ENCODE peak calls at places on chromosomes 3 and 15, in nine cellular contexts. One of them, this sample, is unnamed. For H3K36me3, the result is how much of the 10 kb centered on the place peaks cover.

GRCh38 chr15:61081028-61081322 is 148.1 kb downstream of the RORA start:
- DNase-seq in transverse colon: no peak
- DNase-seq in tibial nerve: no peak
- DNase-seq in ovary: no peak
- DNase-seq in stomach: no peak
- DNase-seq in upper lobe of left lung: no peak
- DNase-seq in sigmoid colon: no peak
- DNase-seq in SK-N-SH: no peak
- DNase-seq in suprapubic skin: no peak
- DNase-seq in this sample: no peak

GRCh38 chr15:72173401-72173800 is 24.2 kb downstream of the GRAMD2A start:
- DNase-seq in upper lobe of left lung: no peak
- DNase-seq in suprapubic skin: no peak
- DNase-seq in sigmoid colon: no peak
- DNase-seq in transverse colon: no peak
- DNase-seq in SK-N-SH: no peak
- DNase-seq in tibial nerve: no peak
- DNase-seq in ovary: no peak
- DNase-seq in stomach: no peak
- DNase-seq in this sample: peak

GRCh38 chr15:90000175-90000923 is 775 bp upstream of the ZNF710 start:
- DNase-seq in upper lobe of left lung: peak
- DNase-seq in ovary: peak
- DNase-seq in stomach: no peak
- DNase-seq in SK-N-SH: peak
- DNase-seq in transverse colon: peak
- DNase-seq in tibial nerve: no peak
- DNase-seq in suprapubic skin: no peak
- DNase-seq in sigmoid colon: peak
- DNase-seq in this sample: no peak

GRCh38 chr3:52685705-52686691 is at the start of the genes GNL3 and PBRM1:
- DNase-seq in suprapubic skin: peak
- DNase-seq in upper lobe of left lung: peak
- DNase-seq in tibial nerve: peak
- DNase-seq in SK-N-SH: peak
- DNase-seq in stomach: peak
- DNase-seq in transverse colon: peak
- DNase-seq in ovary: peak
- DNase-seq in sigmoid colon: peak
- DNase-seq in this sample: peak

GRCh38 chr3:76570436-76571057 is 469.4 kb upstream of the ROBO2 start:
- DNase-seq in tibial nerve: no peak
- DNase-seq in stomach: no peak
- DNase-seq in ovary: no peak
- DNase-seq in sigmoid colon: no peak
- DNase-seq in suprapubic skin: no peak
- DNase-seq in upper lobe of left lung: no peak
- DNase-seq in SK-N-SH: peak
- DNase-seq in transverse colon: no peak
- DNase-seq in this sample: no peak

GRCh38 chr15:68512578-68512977 is 66.2 kb upstream of the CORO2B start:
- DNase-seq in transverse colon: no peak
- DNase-seq in tibial nerve: no peak
- DNase-seq in SK-N-SH: no peak
- DNase-seq in suprapubic skin: peak
- DNase-seq in upper lobe of left lung: no peak
- DNase-seq in stomach: no peak
- DNase-seq in sigmoid colon: no peak
- DNase-seq in ovary: no peak
- DNase-seq in this sample: peak

GRCh38 chr3:94965867-94966471 is 903.1 kb downstream of the NSUN3 start:
- DNase-seq in stomach: no peak
- DNase-seq in sigmoid colon: no peak
- DNase-seq in upper lobe of left lung: no peak
- DNase-seq in ovary: no peak
- DNase-seq in suprapubic skin: no peak
- DNase-seq in SK-N-SH: no peak
- DNase-seq in tibial nerve: no peak
- DNase-seq in transverse colon: no peak
- DNase-seq in this sample: no peak

GRCh38 chr3:86624192-86624591 is 366.8 kb downstream of the VGLL3 start:
- DNase-seq in sigmoid colon: no peak
- DNase-seq in tibial nerve: no peak
- DNase-seq in transverse colon: no peak
- DNase-seq in upper lobe of left lung: no peak
- DNase-seq in SK-N-SH: no peak
- DNase-seq in ovary: no peak
- DNase-seq in suprapubic skin: no peak
- DNase-seq in stomach: no peak
- DNase-seq in this sample: no peak

GRCh38 chr15:64870350-64870749 is 28.6 kb downstream of the PLEKHO2 start:
- DNase-seq in tibial nerve: no peak
- DNase-seq in SK-N-SH: no peak
- DNase-seq in ovary: no peak
- DNase-seq in transverse colon: no peak
- DNase-seq in stomach: no peak
- DNase-seq in suprapubic skin: no peak
- DNase-seq in sigmoid colon: no peak
- DNase-seq in upper lobe of left lung: no peak
- DNase-seq in this sample: no peak

GRCh38 chr3:180036678-180037455 is at the start of gene PEX5L:
- DNase-seq in ovary: peak
- DNase-seq in stomach: peak
- DNase-seq in transverse colon: no peak
- DNase-seq in SK-N-SH: peak
- DNase-seq in sigmoid colon: no peak
- DNase-seq in tibial nerve: peak
- DNase-seq in upper lobe of left lung: peak
- DNase-seq in suprapubic skin: no peak
- DNase-seq in this sample: no peak

GRCh38 chr3:48702320-48702921 is 14.6 kb downstream of the IP6K2 start:
- DNase-seq in ovary: no peak
- DNase-seq in SK-N-SH: no peak
- DNase-seq in transverse colon: no peak
- DNase-seq in tibial nerve: no peak
- DNase-seq in upper lobe of left lung: no peak
- DNase-seq in suprapubic skin: no peak
- DNase-seq in sigmoid colon: no peak
- DNase-seq in stomach: no peak
- DNase-seq in this sample: no peak

DNA sequence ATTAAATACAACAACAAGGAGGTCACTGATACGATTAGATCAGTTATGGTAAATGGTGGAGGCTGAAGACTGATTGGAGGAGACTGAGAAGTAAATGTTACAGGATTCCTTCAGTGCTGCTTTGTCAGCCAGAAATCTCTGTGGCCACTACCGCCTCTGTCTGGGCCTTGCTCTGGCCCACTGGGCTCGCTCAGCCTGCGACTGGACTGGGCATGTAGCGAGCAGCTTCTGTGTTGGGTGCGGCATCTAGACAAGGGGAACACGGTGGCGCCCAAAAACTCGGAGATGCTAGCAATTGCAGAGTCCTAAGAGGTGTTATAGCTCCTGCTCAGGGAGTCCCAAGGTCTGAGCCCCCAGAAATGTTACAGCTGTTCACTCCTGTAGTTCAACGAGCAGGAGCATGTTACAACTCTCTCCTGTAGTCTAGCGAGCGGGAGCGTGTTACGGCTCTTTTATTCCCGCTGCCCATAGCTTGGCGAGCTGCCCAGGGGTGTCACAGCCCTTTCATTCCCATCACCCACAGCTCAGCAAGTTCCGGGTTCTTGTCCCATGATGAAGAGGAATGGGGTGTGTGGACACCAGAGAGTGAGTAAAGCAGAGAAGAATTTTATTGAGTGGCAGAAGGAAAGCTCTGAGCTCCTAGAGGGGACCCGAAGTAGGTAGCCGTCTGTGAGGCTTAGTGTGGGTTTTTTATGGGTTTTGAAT is 24.7 kb downstream of the SLC15A2 start:
- DNase-seq in ovary: no peak
- DNase-seq in suprapubic skin: no peak
- DNase-seq in tibial nerve: no peak
- DNase-seq in upper lobe of left lung: peak
- DNase-seq in transverse colon: no peak
- DNase-seq in stomach: no peak
- DNase-seq in SK-N-SH: no peak
- DNase-seq in sigmoid colon: no peak
- DNase-seq in this sample: no peak
- H3K36me3 ChIP-seq in ovary: under half
- H3K36me3 ChIP-seq in suprapubic skin: under half
- H3K36me3 ChIP-seq in tibial nerve: under half
- H3K36me3 ChIP-seq in upper lobe of left lung: under half
- H3K36me3 ChIP-seq in transverse colon: under half
- H3K36me3 ChIP-seq in stomach: under half
- H3K36me3 ChIP-seq in SK-N-SH: under half
- H3K36me3 ChIP-seq in sigmoid colon: under half
- H3K36me3 ChIP-seq in this sample: under half

GRCh38 chr3:74988095-74988494 is 373.6 kb upstream of the CNTN3 start:
- DNase-seq in transverse colon: no peak
- DNase-seq in upper lobe of left lung: no peak
- DNase-seq in tibial nerve: no peak
- DNase-seq in SK-N-SH: no peak
- DNase-seq in ovary: no peak
- DNase-seq in stomach: no peak
- DNase-seq in sigmoid colon: no peak
- DNase-seq in suprapubic skin: no peak
- DNase-seq in this sample: no peak

DNA sequence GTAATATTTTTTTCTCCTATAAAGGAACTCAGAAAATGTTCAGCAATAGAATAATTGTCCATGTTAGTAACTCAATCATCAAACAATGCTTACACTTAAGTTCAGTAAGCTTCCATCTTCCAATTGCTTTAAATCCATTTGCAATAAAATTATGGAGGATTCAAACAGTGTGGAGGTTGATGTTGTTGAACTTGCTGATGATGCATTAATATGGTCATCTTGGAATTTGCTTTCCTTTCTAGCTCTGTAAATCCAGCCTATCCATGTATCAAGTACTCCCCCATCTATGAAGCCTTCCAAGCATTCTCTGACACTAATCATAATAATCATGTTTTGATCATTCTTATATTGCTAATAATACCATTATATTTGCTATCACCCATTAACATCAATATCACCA is 378.4 kb upstream of the CNTN3 start:
- DNase-seq in transverse colon: no peak
- DNase-seq in upper lobe of left lung: no peak
- DNase-seq in tibial nerve: no peak
- DNase-seq in stomach: no peak
- DNase-seq in ovary: no peak
- DNase-seq in suprapubic skin: no peak
- DNase-seq in sigmoid colon: no peak
- DNase-seq in SK-N-SH: no peak
- DNase-seq in this sample: no peak
- TF ChIP-seq EP300 in transverse colon: no peak
- TF ChIP-seq EP300 in upper lobe of left lung: no peak
- TF ChIP-seq EP300 in tibial nerve: no peak
- TF ChIP-seq EP300 in stomach: no peak
- TF ChIP-seq EP300 in ovary: no peak
- TF ChIP-seq EP300 in suprapubic skin: no peak
- TF ChIP-seq EP300 in sigmoid colon: no peak
- TF ChIP-seq EP300 in SK-N-SH: no peak
- TF ChIP-seq EP300 in this sample: no peak

GRCh38 chr3:158810823-158811425 is 9.1 kb downstream of the MFSD1 start:
- DNase-seq in tibial nerve: no peak
- DNase-seq in ovary: no peak
- DNase-seq in sigmoid colon: no peak
- DNase-seq in stomach: no peak
- DNase-seq in transverse colon: no peak
- DNase-seq in suprapubic skin: no peak
- DNase-seq in SK-N-SH: no peak
- DNase-seq in upper lobe of left lung: no peak
- DNase-seq in this sample: no peak

GRCh38 chr3:158804441-158804840 is 2.6 kb downstream of the MFSD1 start:
- DNase-seq in ovary: no peak
- DNase-seq in suprapubic skin: no peak
- DNase-seq in upper lobe of left lung: no peak
- DNase-seq in stomach: no peak
- DNase-seq in SK-N-SH: no peak
- DNase-seq in tibial nerve: no peak
- DNase-seq in sigmoid colon: no peak
- DNase-seq in transverse colon: no peak
- DNase-seq in this sample: no peak

GRCh38 chr3:158809642-158810041 is 7.8 kb downstream of the MFSD1 start:
- DNase-seq in suprapubic skin: no peak
- DNase-seq in upper lobe of left lung: no peak
- DNase-seq in ovary: no peak
- DNase-seq in transverse colon: no peak
- DNase-seq in stomach: no peak
- DNase-seq in tibial nerve: no peak
- DNase-seq in SK-N-SH: no peak
- DNase-seq in sigmoid colon: no peak
- DNase-seq in this sample: no peak

GRCh38 chr3:158808697-158809096 is 6.8 kb downstream of the MFSD1 start:
- DNase-seq in upper lobe of left lung: no peak
- DNase-seq in stomach: no peak
- DNase-seq in sigmoid colon: no peak
- DNase-seq in ovary: no peak
- DNase-seq in tibial nerve: no peak
- DNase-seq in SK-N-SH: no peak
- DNase-seq in suprapubic skin: no peak
- DNase-seq in transverse colon: no peak
- DNase-seq in this sample: no peak
- H3K36me3 ChIP-seq in upper lobe of left lung: under half
- H3K36me3 ChIP-seq in stomach: half or more
- H3K36me3 ChIP-seq in sigmoid colon: under half
- H3K36me3 ChIP-seq in ovary: under half
- H3K36me3 ChIP-seq in tibial nerve: half or more
- H3K36me3 ChIP-seq in SK-N-SH: half or more
- H3K36me3 ChIP-seq in suprapubic skin: half or more
- H3K36me3 ChIP-seq in transverse colon: under half
- H3K36me3 ChIP-seq in this sample: under half

GRCh38 chr3:120393761-120394160 is 44.6 kb upstream of the LRRC58 start:
- DNase-seq in ovary: no peak
- DNase-seq in suprapubic skin: no peak
- DNase-seq in tibial nerve: no peak
- DNase-seq in upper lobe of left lung: no peak
- DNase-seq in stomach: no peak
- DNase-seq in sigmoid colon: no peak
- DNase-seq in transverse colon: no peak
- DNase-seq in SK-N-SH: no peak
- DNase-seq in this sample: peak

GRCh38 chr3:120399372-120399771 is 50.2 kb upstream of the LRRC58 start:
- DNase-seq in tibial nerve: no peak
- DNase-seq in stomach: no peak
- DNase-seq in ovary: no peak
- DNase-seq in transverse colon: no peak
- DNase-seq in SK-N-SH: no peak
- DNase-seq in suprapubic skin: no peak
- DNase-seq in sigmoid colon: no peak
- DNase-seq in upper lobe of left lung: no peak
- DNase-seq in this sample: no peak

GRCh38 chr3:120394343-120394742 is 45.2 kb upstream of the LRRC58 start:
- DNase-seq in tibial nerve: no peak
- DNase-seq in suprapubic skin: no peak
- DNase-seq in sigmoid colon: no peak
- DNase-seq in stomach: no peak
- DNase-seq in ovary: no peak
- DNase-seq in transverse colon: no peak
- DNase-seq in SK-N-SH: no peak
- DNase-seq in upper lobe of left lung: no peak
- DNase-seq in this sample: no peak

GRCh38 chr3:120393252-120393651 is 44.1 kb upstream of the LRRC58 start:
- DNase-seq in upper lobe of left lung: no peak
- DNase-seq in ovary: no peak
- DNase-seq in stomach: no peak
- DNase-seq in sigmoid colon: no peak
- DNase-seq in SK-N-SH: no peak
- DNase-seq in transverse colon: no peak
- DNase-seq in suprapubic skin: no peak
- DNase-seq in tibial nerve: no peak
- DNase-seq in this sample: no peak

GRCh38 chr3:120396469-120396868 is 47.3 kb upstream of the LRRC58 start:
- DNase-seq in tibial nerve: no peak
- DNase-seq in sigmoid colon: no peak
- DNase-seq in upper lobe of left lung: no peak
- DNase-seq in suprapubic skin: no peak
- DNase-seq in transverse colon: no peak
- DNase-seq in stomach: no peak
- DNase-seq in ovary: no peak
- DNase-seq in SK-N-SH: no peak
- DNase-seq in this sample: peak
- TF ChIP-seq EP300 in tibial nerve: no peak
- TF ChIP-seq EP300 in sigmoid colon: no peak
- TF ChIP-seq EP300 in upper lobe of left lung: no peak
- TF ChIP-seq EP300 in suprapubic skin: no peak
- TF ChIP-seq EP300 in transverse colon: no peak
- TF ChIP-seq EP300 in stomach: no peak
- TF ChIP-seq EP300 in ovary: no peak
- TF ChIP-seq EP300 in SK-N-SH: no peak
- TF ChIP-seq EP300 in this sample: no peak

This sample was measured in esophagus muscularis mucosa.